ENCODE peak calls at places on chromosomes 1 and 21, in six cellular contexts. W is RPMI8226; K is immature natural killer cell; G is NCI-H345; N is GM13976; X is CD8-positive, alpha-beta memory T cell. T is an unnamed sample.

GRCh38 chr1:117241512-117241911 is 30.8 kb upstream of the VTCN1 start:
- DNase-seq in W (no peak), K (no peak), G (no peak), N (no peak), X (no peak), T (no peak)

GRCh38 chr1:239786464-239786863 is 305.2 kb upstream of the FMN2 start:
- DNase-seq in W (no peak), K (no peak), G (no peak), N (no peak), X (no peak), T (no peak)

GRCh38 chr1:153190373-153190772 is 12.9 kb upstream of the LELP1 start:
- DNase-seq in W (no peak), K (no peak), G (peak), N (no peak), X (no peak), T (no peak)

GRCh38 chr1:214219916-214220315 is 61.0 kb upstream of the SMYD2 start:
- DNase-seq in W (no peak), K (no peak), G (no peak), N (no peak), X (no peak), T (no peak)

GRCh38 chr1:170700842-170701305 is 36.9 kb downstream of the PRRX1 start:
- DNase-seq in W (no peak), K (no peak), G (no peak), N (no peak), X (no peak), T (no peak)

GRCh38 chr1:202794049-202794725 is 14.0 kb downstream of the KDM5B start:
- DNase-seq in W (no peak), K (no peak), G (no peak), N (no peak), X (no peak), T (no peak)

GRCh38 chr1:180042994-180043622 is 88.5 kb downstream of the CEP350 start:
- DNase-seq in W (no peak), K (no peak), G (no peak), N (no peak), X (no peak), T (no peak)

GRCh38 chr1:171140466-171140865 is 44.6 kb upstream of the FMO2 start:
- DNase-seq in W (no peak), K (no peak), G (no peak), N (no peak), X (no peak), T (no peak)

GRCh38 chr1:2867087-2867425 is 65.6 kb upstream of the TTC34 start:
- DNase-seq in W (no peak), K (no peak), G (no peak), N (no peak), X (no peak), T (no peak)

GRCh38 chr1:168751195-168751650 is 22.2 kb upstream of the DPT start:
- DNase-seq in W (no peak), K (no peak), G (no peak), N (no peak), X (no peak), T (no peak)

GRCh38 chr1:87852410-87853202 is 523.9 kb downstream of the LMO4 start:
- DNase-seq in W (no peak), K (no peak), G (no peak), N (no peak), X (no peak), T (no peak)

GRCh38 chr1:198212675-198213074 is 55.9 kb downstream of the NEK7 start:
- DNase-seq in W (no peak), K (no peak), G (no peak), N (no peak), X (no peak), T (no peak)

GRCh38 chr1:89065077-89065868 is at the start of gene GBP1:
- DNase-seq in W (peak), K (peak), G (no peak), N (no peak), X (no peak), T (no peak)

GRCh38 chr1:97082160-97082848 is 360.7 kb downstream of the PTBP2 start:
- DNase-seq in W (no peak), K (no peak), G (no peak), N (no peak), X (no peak), T (no peak)

GRCh38 chr1:45260244-45260643 is 53.8 kb upstream of the ZSWIM5 start:
- DNase-seq in W (no peak), K (no peak), G (no peak), N (no peak), X (no peak), T (no peak)

GRCh38 chr21:42122808-42123207 is 51.7 kb downstream of the UMODL1 start:
- DNase-seq in W (no peak), K (no peak), G (peak), N (no peak), X (no peak), T (no peak)

GRCh38 chr1:70247768-70248167 is 26.6 kb downstream of the SRSF11 start:
- DNase-seq in W (no peak), K (no peak), G (no peak), N (no peak), X (no peak), T (no peak)

GRCh38 chr1:200329208-200329882 is 80.5 kb downstream of the ZNF281 start:
- DNase-seq in W (no peak), K (no peak), G (no peak), N (no peak), X (no peak), T (no peak)

GRCh38 chr21:38645282-38645681 is 147.0 kb upstream of the ERG start:
- DNase-seq in W (no peak), K (no peak), G (no peak), N (no peak), X (no peak), T (no peak)

GRCh38 chr21:36437745-36438128 is 42.2 kb downstream of the CLDN14 start:
- DNase-seq in W (no peak), K (no peak), G (no peak), N (no peak), X (no peak), T (no peak)

GRCh38 chr1:115429242-115429641 is 91.2 kb upstream of the NGF start:
- DNase-seq in W (no peak), K (no peak), G (no peak), N (no peak), X (no peak), T (no peak)

GRCh38 chr1:193229136-193229535 is 42.7 kb upstream of the B3GALT2 start:
- DNase-seq in W (no peak), K (no peak), G (no peak), N (no peak), X (no peak), T (no peak)

GRCh38 chr21:33158654-33159053 is 71.1 kb upstream of the IFNAR2 start:
- DNase-seq in W (no peak), K (no peak), G (no peak), N (no peak), X (no peak), T (no peak)

GRCh38 chr1:62688687-62689085 is 500 bp upstream of the DOCK7 start:
- DNase-seq in W (peak), K (no peak), G (no peak), N (no peak), X (no peak), T (no peak)

GRCh38 chr1:19735419-19736127 is 64.1 kb downstream of the TMCO4 start:
- DNase-seq in W (no peak), K (no peak), G (no peak), N (no peak), X (no peak), T (no peak)

GRCh38 chr1:179591592-179592580 is at the start of gene TDRD5:
- DNase-seq in W (no peak), K (no peak), G (peak), N (peak), X (no peak), T (no peak)

GRCh38 chr1:56435434-56436337 is 143.7 kb downstream of the PLPP3 start:
- DNase-seq in W (peak), K (no peak), G (no peak), N (no peak), X (no peak), T (peak)

T was measured in NCI-H2171.